ENCODE peak calls at places on chromosomes 12 and 14, in five cellular contexts. H, I, G, F and R are unnamed samples.

GRCh38 chr12:12804011-12804410 is 9.1 kb upstream of the DDX47 start:
- DNase-seq in F (no peak), G (no peak), I (no peak), H (no peak), R (peak)

GRCh38 chr14:52279405-52279804 is 11.9 kb downstream of the PTGDR start:
- DNase-seq in G (no peak), H (no peak), F (no peak), I (no peak), R (peak)

GRCh38 chr12:58104443-58104842 is 163.1 kb downstream of the ATP23 start:
- DNase-seq in F (no peak), I (no peak), H (no peak), G (no peak), R (no peak)

GRCh38 chr12:10747730-10748129 is 24.6 kb upstream of the YBX3 start:
- DNase-seq in F (no peak), H (no peak), I (no peak), G (no peak), R (no peak)

GRCh38 chr12:74538491-74539258 is 1.0 kb downstream of the ATXN7L3B start:
- DNase-seq in H (no peak), F (no peak), G (no peak), I (no peak), R (no peak)

GRCh38 chr12:93173178-93173957 is 204.4 kb upstream of the NUDT4 start:
- DNase-seq in I (no peak), F (no peak), G (no peak), H (no peak), R (peak)

GRCh38 chr12:27292718-27293117 is 39.9 kb upstream of the BMAL2 start:
- DNase-seq in G (no peak), H (no peak), I (no peak), F (no peak), R (no peak)

GRCh38 chr14:31205681-31206535 is 1.7 kb downstream of the HECTD1 start:
- DNase-seq in I (peak), G (no peak), F (peak), H (no peak), R (peak)

GRCh38 chr12:104467346-104467837 is 10.6 kb downstream of the CHST11 start:
- DNase-seq in H (no peak), G (no peak), I (no peak), F (no peak), R (no peak)

GRCh38 chr14:81990312-81990761 is 456.7 kb upstream of the SEL1L start:
- DNase-seq in G (no peak), I (peak), F (no peak), H (peak), R (peak)

GRCh38 chr14:100676089-100676685 is 50.5 kb upstream of the DLK1 start:
- DNase-seq in G (no peak), I (no peak), F (no peak), H (no peak), R (no peak)